ENCODE peak calls at places on chromosome 4, in six cellular contexts. J, A, Y, H, O and N are unnamed samples.
A peak's percentile ranks its signal among the peaks of the same experiment; 100 is the strongest.

GRCh38 chr4:82739292-82740190 is 59.1 kb downstream of the SCD5 start:
- DNase-seq in J (peak; percentile 43), A (peak; percentile 81), Y (no peak), H (peak; percentile 68), O (peak; percentile 73), N (peak; percentile 93)

GRCh38 chr4:48746608-48747374 is 33.3 kb downstream of the FRYL start:
- DNase-seq in J (no peak), A (no peak), Y (no peak), H (no peak), O (no peak), N (no peak)

GRCh38 chr4:121484633-121485032 is 103.8 kb upstream of the QRFPR start:
- DNase-seq in J (peak; percentile 66), A (peak; percentile 63), Y (peak; percentile 2), H (no peak), O (peak; percentile 86), N (peak; percentile 76)

GRCh38 chr4:28427306-28428085 is 1566.9 kb downstream of the STIM2 start:
- DNase-seq in J (no peak), A (no peak), Y (no peak), H (no peak), O (no peak), N (no peak)

GRCh38 chr4:86036729-86037128 is 323.1 kb downstream of the MAPK10 start:
- DNase-seq in J (peak; percentile 29), A (no peak), Y (no peak), H (no peak), O (peak; percentile 78), N (peak; percentile 76)

GRCh38 chr4:124253080-124253479 is 459.5 kb downstream of the ANKRD50 start:
- DNase-seq in J (no peak), A (no peak), Y (no peak), H (no peak), O (no peak), N (no peak)

GRCh38 chr4:7212101-7212674 is 19.9 kb downstream of the SORCS2 start:
- DNase-seq in J (no peak), A (no peak), Y (no peak), H (no peak), O (peak; percentile 36), N (no peak)

GRCh38 chr4:16225681-16225995 is 633 bp downstream of the TAPT1 start:
- DNase-seq in J (no peak), A (no peak), Y (no peak), H (no peak), O (peak; percentile 14), N (no peak)

GRCh38 chr4:38687571-38688011 is 23.6 kb downstream of the KLF3 start:
- DNase-seq in J (no peak), A (no peak), Y (no peak), H (no peak), O (peak; percentile 48), N (peak; percentile 74)

GRCh38 chr4:139416073-139416673 is 37.7 kb upstream of the RAB33B start:
- DNase-seq in J (peak; percentile 35), A (peak; percentile 33), Y (no peak), H (peak; percentile 32), O (peak; percentile 80), N (peak; percentile 90)

GRCh38 chr4:153790962-153791551 is 2.2 kb upstream of the SFRP2 start:
- DNase-seq in J (peak; percentile 20), A (peak; percentile 61), Y (no peak), H (no peak), O (peak; percentile 13), N (no peak)

GRCh38 chr4:112853662-112854256 is 195.7 kb upstream of the ANK2 start:
- DNase-seq in J (no peak), A (no peak), Y (no peak), H (no peak), O (peak; percentile 15), N (peak; percentile 4)

GRCh38 chr4:84952004-84952403 is 14.5 kb downstream of the WDFY3 start:
- DNase-seq in J (peak; percentile 53), A (peak; percentile 33), Y (no peak), H (peak; percentile 65), O (peak; percentile 81), N (peak; percentile 46)

GRCh38 chr4:58809366-58809765 is 1699.2 kb upstream of the IGFBP7 start:
- DNase-seq in J (no peak), A (no peak), Y (no peak), H (no peak), O (peak; percentile 61), N (no peak)

GRCh38 chr4:169201144-169202124 is 69.3 kb downstream of the SH3RF1 start:
- DNase-seq in J (no peak), A (peak; percentile 25), Y (no peak), H (no peak), O (peak; percentile 52), N (peak; percentile 68)

GRCh38 chr4:156815717-156816319 is 155.8 kb downstream of the PDGFC start:
- DNase-seq in J (no peak), A (no peak), Y (no peak), H (no peak), O (no peak), N (no peak)

GRCh38 chr4:16819652-16820051 is 78.8 kb downstream of the LDB2 start:
- DNase-seq in J (no peak), A (no peak), Y (no peak), H (no peak), O (no peak), N (peak; percentile 52)

GRCh38 chr4:172270421-172270820 is 457.2 kb downstream of the GALNTL6 start:
- DNase-seq in J (peak; percentile 0), A (no peak), Y (no peak), H (no peak), O (peak; percentile 9), N (no peak)

GRCh38 chr4:26782168-26782829 is 78.3 kb upstream of the STIM2 start:
- DNase-seq in J (peak; percentile 38), A (no peak), Y (no peak), H (no peak), O (peak; percentile 30), N (no peak)

GRCh38 chr4:77268108-77268507 is 111.1 kb downstream of the CCNG2 start:
- DNase-seq in J (no peak), A (no peak), Y (no peak), H (no peak), O (no peak), N (no peak)

GRCh38 chr4:94678896-94679295 is 78.9 kb upstream of the BMPR1B start:
- DNase-seq in J (peak; percentile 31), A (peak; percentile 61), Y (no peak), H (no peak), O (no peak), N (no peak)

GRCh38 chr4:152534541-152535231 is 1.2 kb downstream of the FBXW7 start:
- DNase-seq in J (peak; percentile 40), A (peak; percentile 15), Y (no peak), H (peak; percentile 16), O (peak; percentile 27), N (peak; percentile 43)

GRCh38 chr4:183408791-183409190 is 35.6 kb upstream of the CDKN2AIP start:
- DNase-seq in J (no peak), A (no peak), Y (no peak), H (no peak), O (no peak), N (no peak)

GRCh38 chr4:5710065-5710961 is 688 bp upstream of the EVC start:
- DNase-seq in J (peak; percentile 42), A (peak; percentile 38), Y (no peak), H (no peak), O (peak; percentile 42), N (peak; percentile 36)

GRCh38 chr4:127782275-127783025 is at the start of gene HSPA4L:
- DNase-seq in J (peak; percentile 41), A (peak; percentile 56), Y (peak; percentile 13), H (peak; percentile 55), O (peak; percentile 9), N (peak; percentile 90)